ENCODE peak calls at places on chromosomes 13 and 19, in five cellular contexts. X, K, C, I and S are unnamed samples.

GRCh38 chr19:41616785-41617621 is 9.9 kb downstream of the CEACAM4 start:
- DNase-seq in K (no peak), I (no peak), C (no peak), X (no peak), S (peak)

GRCh38 chr13:92535222-92536006 is 691.2 kb upstream of the GPC6 start:
- DNase-seq in C (no peak), X (no peak), I (no peak), K (no peak), S (no peak)

GRCh38 chr19:33678796-33679195 is 57.0 kb downstream of the CHST8 start:
- DNase-seq in K (peak), X (no peak), C (peak), I (no peak), S (no peak)

GRCh38 chr19:2446390-2446789 is 10.4 kb downstream of the LMNB2 start:
- DNase-seq in C (no peak), K (no peak), X (peak), I (peak), S (no peak)

GRCh38 chr13:25783480-25784081 is 268.2 kb downstream of the SHISA2 start:
- DNase-seq in K (no peak), I (no peak), X (no peak), C (no peak), S (no peak)

GRCh38 chr19:16590876-16591802 is 18.9 kb upstream of the SLC35E1 start:
- DNase-seq in K (no peak), C (no peak), I (no peak), X (peak), S (no peak)

GRCh38 chr19:50794074-50794777 is 4.0 kb downstream of the ACP4 start:
- DNase-seq in I (no peak), C (no peak), X (peak), K (no peak), S (peak)

GRCh38 chr19:1221141-1221903 is 15.7 kb downstream of the STK11 start:
- DNase-seq in C (peak), X (peak), I (no peak), K (peak), S (peak)

GRCh38 chr19:29002336-29002735 is 210.6 kb downstream of the UQCRFS1 start:
- DNase-seq in X (no peak), K (no peak), I (no peak), C (peak), S (no peak)

GRCh38 chr19:2722541-2723344 is 1.6 kb upstream of the DIRAS1 start:
- DNase-seq in I (no peak), X (no peak), C (peak), K (peak), S (peak)

GRCh38 chr13:93982189-93982918 is 497.1 kb downstream of the DCT start:
- DNase-seq in K (no peak), C (no peak), I (no peak), X (no peak), S (no peak)

GRCh38 chr19:8252922-8253589 is 43.9 kb downstream of the CERS4 start:
- DNase-seq in K (peak), X (peak), C (peak), I (peak), S (peak)

GRCh38 chr13:97423300-97424045 is 10.5 kb upstream of the RAP2A start:
- DNase-seq in C (no peak), X (no peak), I (no peak), K (no peak), S (no peak)

GRCh38 chr13:76222511-76222910 is 586.4 kb downstream of the LMO7 start:
- DNase-seq in I (no peak), C (no peak), X (no peak), K (no peak), S (no peak)

GRCh38 chr19:4371209-4371897 is 28.0 kb downstream of the MPND start:
- DNase-seq in X (no peak), I (no peak), C (no peak), K (no peak), S (no peak)

GRCh38 chr19:55486043-55486970 is 1.3 kb downstream of the NAT14 start:
- DNase-seq in C (no peak), K (no peak), X (no peak), I (no peak), S (no peak)

GRCh38 chr13:110097013-110097412 is 209.9 kb downstream of the COL4A1 start:
- DNase-seq in X (no peak), I (no peak), K (no peak), C (no peak), S (peak)

GRCh38 chr13:99051768-99052455 is 74.0 kb upstream of the DOCK9 start:
- DNase-seq in X (no peak), K (no peak), C (no peak), I (no peak), S (no peak)

GRCh38 chr13:31045621-31046081 is 113.2 kb downstream of the TEX26 start:
- DNase-seq in I (peak), K (no peak), C (no peak), X (no peak), S (peak)

GRCh38 chr19:13195678-13196077 is 45.5 kb downstream of the IER2 start:
- DNase-seq in X (peak), K (no peak), I (peak), C (no peak), S (no peak)

GRCh38 chr19:40266912-40267600 is 18.1 kb downstream of the AKT2 start:
- DNase-seq in K (peak), I (no peak), X (no peak), C (no peak), S (no peak)

GRCh38 chr13:111853766-111854165 is 213.2 kb upstream of the SOX1 start:
- DNase-seq in K (no peak), C (no peak), I (no peak), X (no peak), S (no peak)

GRCh38 chr19:49155830-49156346 is 692 bp upstream of the HRC start:
- DNase-seq in C (no peak), I (no peak), K (no peak), X (peak), S (no peak)

GRCh38 chr13:38888309-38888708 is 102.3 kb downstream of the STOML3 start:
- DNase-seq in K (no peak), C (no peak), I (no peak), X (no peak), S (peak)

GRCh38 chr19:47637550-47637949 is 28.6 kb downstream of the BICRA start:
- DNase-seq in X (no peak), C (no peak), K (no peak), I (no peak), S (peak)

GRCh38 chr19:11375143-11375948 is 880 bp downstream of the SWSAP1 start:
- DNase-seq in K (no peak), I (peak), X (peak), C (no peak), S (no peak)

GRCh38 chr19:2043864-2044708 is 7.0 kb downstream of the MKNK2 start:
- DNase-seq in X (no peak), K (no peak), C (no peak), I (no peak), S (no peak)

GRCh38 chr19:44644391-44645016 is 794 bp downstream of the PVR start:
- DNase-seq in C (no peak), K (no peak), I (no peak), X (peak), S (peak)

GRCh38 chr13:27450921-27451461 is 627 bp upstream of the MTIF3 start:
- DNase-seq in C (peak), K (no peak), X (peak), I (peak), S (peak)

GRCh38 chr13:110617326-110618072 is 2.2 kb downstream of the NAXD start:
- DNase-seq in K (no peak), X (no peak), I (no peak), C (no peak), S (peak)

GRCh38 chr19:52935434-52935833 is 12.2 kb upstream of the ZNF888 start:
- DNase-seq in X (no peak), K (no peak), C (no peak), I (no peak), S (peak)

GRCh38 chr19:31083122-31083521 is 266.1 kb downstream of the TSHZ3 start:
- DNase-seq in I (no peak), K (no peak), C (no peak), X (no peak), S (no peak)

GRCh38 chr13:44298314-44298713 is 75.3 kb upstream of the SERP2 start:
- DNase-seq in I (no peak), K (no peak), X (no peak), C (no peak), S (no peak)

GRCh38 chr19:31415322-31415721 is 66.1 kb upstream of the TSHZ3 start:
- DNase-seq in C (no peak), K (no peak), I (no peak), X (no peak), S (no peak)

GRCh38 chr13:113526466-113527220 is 36.1 kb upstream of the DCUN1D2 start:
- DNase-seq in K (no peak), X (no peak), I (no peak), C (no peak), S (no peak)